ENCODE peak calls at places on chromosome 17, in six cellular contexts. One of them, this sample, is unnamed.

GRCh38 chr17:32111141-32111771 is 31.0 kb upstream of the RHOT1 start:
- DNase-seq in mesendoderm: peak
- DNase-seq in neuronal stem cell: no peak
- DNase-seq in IMR-90: peak
- DNase-seq in mesenchymal stem cell: peak
- DNase-seq in H1: peak
- DNase-seq in this sample: no peak

GRCh38 chr17:47223007-47223406 is 13.9 kb downstream of the MYL4 start:
- DNase-seq in IMR-90: no peak
- DNase-seq in mesenchymal stem cell: no peak
- DNase-seq in H1: no peak
- DNase-seq in mesendoderm: no peak
- DNase-seq in neuronal stem cell: no peak
- DNase-seq in this sample: no peak

GRCh38 chr17:20094777-20095176 is 85.6 kb downstream of the SPECC1 start:
- DNase-seq in mesendoderm: no peak
- DNase-seq in H1: no peak
- DNase-seq in neuronal stem cell: no peak
- DNase-seq in IMR-90: no peak
- DNase-seq in mesenchymal stem cell: no peak
- DNase-seq in this sample: no peak

GRCh38 chr17:75073618-75074047 is 14.1 kb upstream of the SLC16A5 start:
- DNase-seq in mesenchymal stem cell: peak
- DNase-seq in mesendoderm: no peak
- DNase-seq in H1: no peak
- DNase-seq in neuronal stem cell: no peak
- DNase-seq in IMR-90: no peak
- DNase-seq in this sample: no peak

GRCh38 chr17:32350662-32351418 is 883 bp downstream of the ZNF207 start:
- DNase-seq in mesendoderm: peak
- DNase-seq in mesenchymal stem cell: peak
- DNase-seq in neuronal stem cell: no peak
- DNase-seq in IMR-90: peak
- DNase-seq in H1: no peak
- DNase-seq in this sample: peak

GRCh38 chr17:72598705-72599104 is 477.9 kb downstream of the SOX9 start:
- DNase-seq in neuronal stem cell: no peak
- DNase-seq in mesendoderm: no peak
- DNase-seq in H1: no peak
- DNase-seq in IMR-90: no peak
- DNase-seq in mesenchymal stem cell: no peak
- DNase-seq in this sample: no peak

GRCh38 chr17:6894206-6894528 is 62.6 kb upstream of the TEKT1 start:
- DNase-seq in mesendoderm: peak
- DNase-seq in IMR-90: no peak
- DNase-seq in H1: peak
- DNase-seq in neuronal stem cell: peak
- DNase-seq in mesenchymal stem cell: no peak
- DNase-seq in this sample: no peak

GRCh38 chr17:72512649-72513556 is 392.1 kb downstream of the SOX9 start:
- DNase-seq in IMR-90: no peak
- DNase-seq in mesenchymal stem cell: no peak
- DNase-seq in mesendoderm: no peak
- DNase-seq in neuronal stem cell: no peak
- DNase-seq in H1: no peak
- DNase-seq in this sample: no peak

GRCh38 chr17:2436516-2436915 is 35.7 kb upstream of the MNT start:
- DNase-seq in mesendoderm: no peak
- DNase-seq in H1: no peak
- DNase-seq in neuronal stem cell: no peak
- DNase-seq in IMR-90: no peak
- DNase-seq in mesenchymal stem cell: no peak
- DNase-seq in this sample: no peak

GRCh38 chr17:68248199-68248825 is 469 bp downstream of the AMZ2 start:
- DNase-seq in neuronal stem cell: no peak
- DNase-seq in H1: no peak
- DNase-seq in mesendoderm: no peak
- DNase-seq in IMR-90: peak
- DNase-seq in mesenchymal stem cell: peak
- DNase-seq in this sample: no peak

GRCh38 chr17:49739662-49740271 is 24.2 kb downstream of the FAM117A start:
- DNase-seq in mesenchymal stem cell: peak
- DNase-seq in IMR-90: peak
- DNase-seq in neuronal stem cell: no peak
- DNase-seq in mesendoderm: peak
- DNase-seq in H1: no peak
- DNase-seq in this sample: no peak

GRCh38 chr17:38825762-38826247 is 684 bp upstream of the CWC25 start:
- DNase-seq in mesenchymal stem cell: no peak
- DNase-seq in H1: no peak
- DNase-seq in mesendoderm: no peak
- DNase-seq in neuronal stem cell: no peak
- DNase-seq in IMR-90: no peak
- DNase-seq in this sample: no peak

GRCh38 chr17:38824899-38825761 is at the start of gene CWC25:
- DNase-seq in mesendoderm: peak
- DNase-seq in IMR-90: peak
- DNase-seq in neuronal stem cell: peak
- DNase-seq in mesenchymal stem cell: peak
- DNase-seq in H1: peak
- DNase-seq in this sample: peak
- H2BK120ac ChIP-seq in mesendoderm: peak
- H2BK120ac ChIP-seq in IMR-90: peak
- H2BK120ac ChIP-seq in neuronal stem cell: no peak
- H2BK120ac ChIP-seq in mesenchymal stem cell: peak
- H2BK120ac ChIP-seq in H1: no peak
- H2BK120ac ChIP-seq in this sample: peak

DNA sequence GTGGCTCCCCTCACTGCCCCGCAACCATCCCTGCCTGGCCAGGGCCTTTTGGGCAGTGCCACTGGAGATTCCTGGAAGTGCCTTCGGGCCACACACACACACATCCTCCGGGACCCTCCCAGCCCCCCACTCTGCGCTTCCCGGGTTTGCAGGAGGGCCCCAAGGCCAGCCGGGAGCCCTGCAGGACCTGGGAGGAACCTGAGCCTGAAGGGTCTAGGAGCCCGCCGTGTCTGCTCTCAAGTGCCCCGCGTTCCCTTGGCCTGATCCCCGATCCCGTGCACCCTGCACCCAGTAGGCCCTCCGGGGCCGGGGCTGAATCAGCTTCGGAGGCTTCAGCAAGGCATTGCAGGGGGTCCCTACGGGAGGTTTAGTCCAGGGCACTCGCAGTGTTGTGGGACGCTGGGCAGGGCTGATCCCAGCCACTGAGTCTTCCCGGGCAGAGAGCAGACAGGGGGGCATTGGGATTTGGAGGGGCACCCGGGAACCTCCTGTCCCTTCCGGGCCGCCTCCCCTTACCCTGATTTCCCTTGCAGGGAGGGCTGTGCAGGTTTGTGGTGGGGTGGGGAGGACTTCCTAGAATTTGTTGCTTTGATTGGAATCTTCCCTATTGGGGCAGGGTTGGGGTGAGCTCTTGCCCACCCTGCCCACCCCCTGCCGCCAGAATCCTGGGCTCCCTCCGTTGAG is 36.9 kb downstream of the TMEM235 start:
- DNase-seq in mesendoderm: no peak
- DNase-seq in neuronal stem cell: no peak
- DNase-seq in mesenchymal stem cell: no peak
- DNase-seq in IMR-90: no peak
- DNase-seq in H1: peak
- DNase-seq in this sample: no peak
- H3K4me3 ChIP-seq in mesendoderm: peak
- H3K4me3 ChIP-seq in neuronal stem cell: peak
- H3K4me3 ChIP-seq in mesenchymal stem cell: no peak
- H3K4me3 ChIP-seq in IMR-90: no peak
- H3K4me3 ChIP-seq in H1: no peak
- H3K4me3 ChIP-seq in this sample: no peak

DNA sequence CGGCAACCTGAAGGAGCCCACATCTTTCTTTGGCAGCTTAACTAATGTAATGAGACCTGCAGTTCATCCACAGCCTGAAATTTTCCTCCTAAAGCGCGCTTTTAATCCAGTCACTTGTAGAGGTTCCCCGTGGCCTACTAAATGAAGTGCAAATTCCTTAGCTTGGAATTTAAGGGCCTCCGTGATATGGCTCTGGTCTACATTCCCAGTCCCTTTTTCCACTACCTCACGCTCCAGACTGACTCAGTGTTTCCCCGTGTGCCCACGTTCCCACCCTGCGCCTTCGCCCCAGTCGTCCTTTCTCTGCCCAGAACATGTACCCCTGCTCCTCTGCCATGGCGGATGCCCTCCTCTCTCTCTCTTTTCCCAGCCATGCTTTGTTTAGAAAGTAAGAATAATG is 27.2 kb downstream of the FZD2 start:
- DNase-seq in IMR-90: no peak
- DNase-seq in mesenchymal stem cell: peak
- DNase-seq in neuronal stem cell: no peak
- DNase-seq in H1: no peak
- DNase-seq in mesendoderm: peak
- DNase-seq in this sample: no peak
- H2BK120ac ChIP-seq in IMR-90: no peak
- H2BK120ac ChIP-seq in mesenchymal stem cell: no peak
- H2BK120ac ChIP-seq in neuronal stem cell: no peak
- H2BK120ac ChIP-seq in H1: no peak
- H2BK120ac ChIP-seq in mesendoderm: no peak
- H2BK120ac ChIP-seq in this sample: peak

GRCh38 chr17:81394831-81395599 is at the start of gene BAHCC1:
- DNase-seq in mesenchymal stem cell: peak
- DNase-seq in H1: peak
- DNase-seq in neuronal stem cell: peak
- DNase-seq in IMR-90: peak
- DNase-seq in mesendoderm: peak
- DNase-seq in this sample: peak
- H3K4me3 ChIP-seq in mesenchymal stem cell: peak
- H3K4me3 ChIP-seq in H1: peak
- H3K4me3 ChIP-seq in neuronal stem cell: peak
- H3K4me3 ChIP-seq in IMR-90: peak
- H3K4me3 ChIP-seq in mesendoderm: peak
- H3K4me3 ChIP-seq in this sample: peak

GRCh38 chr17:57259817-57260216 is 3.5 kb downstream of the MSI2 start:
- DNase-seq in H1: peak
- DNase-seq in neuronal stem cell: no peak
- DNase-seq in mesenchymal stem cell: no peak
- DNase-seq in IMR-90: no peak
- DNase-seq in mesendoderm: no peak
- DNase-seq in this sample: no peak
- H2BK120ac ChIP-seq in H1: no peak
- H2BK120ac ChIP-seq in neuronal stem cell: no peak
- H2BK120ac ChIP-seq in mesenchymal stem cell: no peak
- H2BK120ac ChIP-seq in IMR-90: no peak
- H2BK120ac ChIP-seq in mesendoderm: no peak
- H2BK120ac ChIP-seq in this sample: no peak

DNA sequence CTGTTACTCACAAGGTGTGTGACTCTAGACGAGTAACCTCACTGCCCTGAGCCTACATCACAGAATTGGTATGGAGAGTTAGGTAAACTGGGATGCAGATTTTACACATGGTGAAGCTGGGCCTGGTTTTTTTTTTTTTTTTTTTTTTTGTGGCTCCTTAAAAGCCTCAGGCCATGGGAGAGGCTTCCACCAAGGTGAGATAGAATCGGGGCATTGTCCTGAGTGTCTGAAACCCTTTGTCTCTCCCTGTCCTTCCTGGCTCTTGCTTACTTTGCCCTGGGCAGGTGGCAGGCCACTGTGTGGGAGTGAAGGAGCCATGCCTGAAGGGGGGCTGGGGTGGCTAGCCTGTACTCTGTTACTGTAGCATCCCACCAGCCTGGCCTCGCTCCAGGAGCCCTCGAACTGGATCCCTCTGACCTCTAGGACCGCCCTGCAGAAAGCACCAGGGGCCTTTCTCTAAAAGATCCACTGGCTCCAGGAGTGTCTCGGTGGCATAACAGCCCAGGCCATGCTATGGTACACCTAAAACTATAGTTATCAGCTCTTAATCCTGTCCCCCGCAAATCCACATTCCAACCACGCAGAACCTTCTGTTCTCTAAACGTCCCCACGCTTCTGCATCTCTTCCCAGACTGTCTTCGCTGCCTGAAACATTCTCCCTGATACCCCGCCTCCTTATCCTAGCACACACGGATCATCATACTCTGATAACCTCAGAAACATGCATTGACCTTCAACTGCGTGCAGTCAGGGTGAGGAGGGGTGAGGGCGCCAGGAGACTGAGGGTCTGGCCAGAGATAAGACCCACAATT is 1.7 kb upstream of the SLC13A2 start:
- DNase-seq in neuronal stem cell: no peak
- DNase-seq in IMR-90: no peak
- DNase-seq in mesenchymal stem cell: no peak
- DNase-seq in mesendoderm: peak
- DNase-seq in H1: peak
- DNase-seq in this sample: peak
- H3K4me3 ChIP-seq in neuronal stem cell: no peak
- H3K4me3 ChIP-seq in IMR-90: no peak
- H3K4me3 ChIP-seq in mesenchymal stem cell: no peak
- H3K4me3 ChIP-seq in mesendoderm: no peak
- H3K4me3 ChIP-seq in H1: no peak
- H3K4me3 ChIP-seq in this sample: no peak

GRCh38 chr17:81512560-81512983 is at the start of gene ACTG1:
- DNase-seq in neuronal stem cell: peak
- DNase-seq in IMR-90: peak
- DNase-seq in mesendoderm: peak
- DNase-seq in mesenchymal stem cell: peak
- DNase-seq in H1: peak
- DNase-seq in this sample: peak

GRCh38 chr17:81514735-81515529 is 2.3 kb upstream of the ACTG1 start:
- DNase-seq in IMR-90: peak
- DNase-seq in mesenchymal stem cell: peak
- DNase-seq in neuronal stem cell: peak
- DNase-seq in H1: peak
- DNase-seq in mesendoderm: peak
- DNase-seq in this sample: peak

GRCh38 chr17:81514485-81514734 is 1.8 kb upstream of the ACTG1 start:
- DNase-seq in IMR-90: no peak
- DNase-seq in neuronal stem cell: no peak
- DNase-seq in H1: no peak
- DNase-seq in mesendoderm: no peak
- DNase-seq in mesenchymal stem cell: no peak
- DNase-seq in this sample: no peak

GRCh38 chr17:81512984-81513668 is 527 bp upstream of the ACTG1 start:
- DNase-seq in mesendoderm: peak
- DNase-seq in mesenchymal stem cell: peak
- DNase-seq in IMR-90: peak
- DNase-seq in H1: no peak
- DNase-seq in neuronal stem cell: peak
- DNase-seq in this sample: no peak

GRCh38 chr17:81513669-81514484 is 1.3 kb upstream of the ACTG1 start:
- DNase-seq in H1: peak
- DNase-seq in IMR-90: peak
- DNase-seq in mesendoderm: peak
- DNase-seq in neuronal stem cell: peak
- DNase-seq in mesenchymal stem cell: peak
- DNase-seq in this sample: peak
- H2BK120ac ChIP-seq in H1: peak
- H2BK120ac ChIP-seq in IMR-90: peak
- H2BK120ac ChIP-seq in mesendoderm: peak
- H2BK120ac ChIP-seq in neuronal stem cell: peak
- H2BK120ac ChIP-seq in mesenchymal stem cell: peak
- H2BK120ac ChIP-seq in this sample: peak

GRCh38 chr17:57080708-57081107 is 4.3 kb upstream of the AKAP1 start:
- DNase-seq in mesendoderm: no peak
- DNase-seq in neuronal stem cell: no peak
- DNase-seq in IMR-90: peak
- DNase-seq in H1: no peak
- DNase-seq in mesenchymal stem cell: no peak
- DNase-seq in this sample: peak
- H3K4me3 ChIP-seq in mesendoderm: no peak
- H3K4me3 ChIP-seq in neuronal stem cell: no peak
- H3K4me3 ChIP-seq in IMR-90: no peak
- H3K4me3 ChIP-seq in H1: no peak
- H3K4me3 ChIP-seq in mesenchymal stem cell: no peak
- H3K4me3 ChIP-seq in this sample: no peak

This sample was measured in trophoblast cell.